ENCODE peak calls at places on chromosomes 6 and 20, in four cellular contexts. P, Z, A and D are unnamed samples. For H3K4me1 and H3K36me3, the result is how much of the 10 kb centered on the place peaks cover.

GRCh38 chr20:59589051-59589450 is 15.3 kb upstream of the PHACTR3 start:
- DNase-seq in P (no peak), Z (no peak), A (no peak), D (no peak)

GRCh38 chr6:152240983-152241766 is 396.0 kb downstream of the SYNE1 start:
- DNase-seq in P (no peak), Z (no peak), A (no peak), D (no peak)

GRCh38 chr20:35257175-35257909 is 20.6 kb downstream of the MMP24OS start:
- DNase-seq in P (no peak), Z (no peak), A (no peak), D (no peak)

GRCh38 chr6:20632696-20633095 is 98.4 kb downstream of the CDKAL1 start:
- DNase-seq in P (no peak), Z (no peak), A (no peak), D (no peak)

GRCh38 chr6:22296936-22297335 is at the start of gene PRL:
- DNase-seq in P (no peak), Z (no peak), A (no peak), D (no peak)

GRCh38 chr6:80165143-80165542 is 58.7 kb downstream of the BCKDHB start:
- DNase-seq in P (no peak), Z (peak), A (peak), D (no peak)

GRCh38 chr6:45681860-45682488 is 304.2 kb upstream of the SUPT3H start:
- DNase-seq in P (no peak), Z (peak), A (peak), D (peak)

GRCh38 chr6:166525567-166525966 is 60.9 kb downstream of the RAMACL start:
- DNase-seq in P (no peak), Z (no peak), A (no peak), D (no peak)

GRCh38 chr20:41046716-41047115 is 18.1 kb downstream of the TOP1 start:
- DNase-seq in P (no peak), Z (peak), A (no peak), D (no peak)

GRCh38 chr6:133705071-133705470 is 183.8 kb upstream of the TCF21 start:
- DNase-seq in P (no peak), Z (peak), A (no peak), D (no peak)

GRCh38 chr6:43171284-43172126 is 436 bp downstream of the SRF start:
- DNase-seq in P (peak), Z (no peak), A (no peak), D (no peak)

GRCh38 chr6:169319561-169319960 is 65.9 kb upstream of the THBS2 start:
- DNase-seq in P (no peak), Z (peak), A (no peak), D (no peak)

GRCh38 chr6:33424855-33425667 is 5.2 kb downstream of the SYNGAP1 start:
- DNase-seq in P (no peak), Z (no peak), A (no peak), D (no peak)

GRCh38 chr6:89186762-89187161 is 30.4 kb downstream of the GABRR1 start:
- DNase-seq in P (no peak), Z (no peak), A (no peak), D (no peak)

GRCh38 chr6:122790740-122791679 is 2.0 kb downstream of the SMPDL3A start:
- DNase-seq in P (no peak), Z (peak), A (peak), D (no peak)

GRCh38 chr20:44526129-44526528 is 4.3 kb upstream of the SERINC3 start:
- DNase-seq in P (no peak), Z (no peak), A (no peak), D (no peak)

GRCh38 chr6:44048277-44048676 is 79.0 kb downstream of the MRPL14 start:
- DNase-seq in P (no peak), Z (no peak), A (no peak), D (no peak)

GRCh38 chr6:54361734-54362133 is 53.5 kb downstream of the TINAG start:
- DNase-seq in P (no peak), Z (no peak), A (no peak), D (no peak)

GRCh38 chr6:136208783-136209182 is 41.3 kb downstream of the MTFR2 start:
- DNase-seq in P (no peak), Z (no peak), A (no peak), D (no peak)

GRCh38 chr6:35139924-35140524 is 1.1 kb downstream of the TCP11 start:
- DNase-seq in P (no peak), Z (peak), A (peak), D (peak)

GRCh38 chr20:57220187-57221165 is 46.0 kb downstream of the BMP7 start:
- DNase-seq in P (no peak), Z (no peak), A (no peak), D (no peak)

GRCh38 chr6:120608826-120609225 is 725.5 kb downstream of the TBC1D32 start:
- DNase-seq in P (no peak), Z (peak), A (no peak), D (no peak)

GRCh38 chr20:49515588-49515987 is 33.1 kb upstream of the KCNB1 start:
- DNase-seq in P (no peak), Z (no peak), A (no peak), D (no peak)

GRCh38 chr20:40279390-40279789 is 409.6 kb downstream of the MAFB start:
- DNase-seq in P (no peak), Z (peak), A (no peak), D (no peak)

GRCh38 chr6:33075568-33076405 is at the start of gene HLA-DPB1:
- DNase-seq in P (no peak), Z (peak), A (peak), D (peak)

GRCh38 chr6:145044606-145045275 is 690.6 kb downstream of the EPM2A start:
- DNase-seq in P (no peak), Z (peak), A (no peak), D (no peak)

GRCh38 chr6:31368461-31368860 is 11.5 kb upstream of the HLA-B start:
- DNase-seq in P (no peak), Z (no peak), A (no peak), D (no peak)

GRCh38 chr20:7976015-7976414 is 35.8 kb upstream of the HAO1 start:
- DNase-seq in P (no peak), Z (no peak), A (no peak), D (no peak)

GRCh38 chr6:11615214-11615602 is 77.7 kb downstream of the TMEM170B start:
- DNase-seq in P (no peak), Z (peak), A (no peak), D (no peak)
- H3K4me1 ChIP-seq in P (under half), Z (under half), A (under half), D (under half)

GRCh38 chr6:7406743-7407142 is 17.1 kb downstream of the RIOK1 start:
- DNase-seq in P (no peak), Z (no peak), A (no peak), D (no peak)
- H3K36me3 ChIP-seq in P (half or more), Z (under half), A (under half), D (half or more)

GRCh38 chr6:143394351-143394750 is 56.1 kb downstream of the ADAT2 start:
- DNase-seq in P (no peak), Z (no peak), A (no peak), D (no peak)
- H3K4me1 ChIP-seq in P (under half), Z (under half), A (under half), D (under half)

DNA sequence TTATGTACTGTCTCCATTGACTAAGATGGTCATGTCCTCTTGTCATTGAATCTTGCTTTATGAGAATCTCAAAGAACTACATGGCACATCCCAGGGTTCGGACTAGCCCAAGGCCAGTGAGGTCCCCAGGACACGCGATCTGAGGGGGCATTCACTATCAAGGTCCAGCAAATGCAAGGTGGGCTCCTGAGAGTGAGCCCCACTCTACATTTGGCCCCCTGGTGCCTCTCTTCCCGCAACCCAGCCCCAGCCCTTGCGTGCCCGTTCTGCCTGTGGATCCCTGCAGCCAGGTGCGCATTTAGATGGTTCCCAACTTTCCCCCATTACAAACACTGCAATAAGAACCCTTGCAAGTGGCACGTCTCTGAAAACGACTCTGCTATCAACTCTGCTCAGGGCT is 59.7 kb downstream of the NFATC2 start:
- DNase-seq in P (no peak), Z (no peak), A (no peak), D (no peak)
- H3K36me3 ChIP-seq in P (under half), Z (under half), A (under half), D (under half)

GRCh38 chr20:62937353-62938104 is 418 bp upstream of the GID8 start:
- DNase-seq in P (peak), Z (peak), A (peak), D (peak)
- H3K4me1 ChIP-seq in P (half or more), Z (under half), A (under half), D (under half)

DNA sequence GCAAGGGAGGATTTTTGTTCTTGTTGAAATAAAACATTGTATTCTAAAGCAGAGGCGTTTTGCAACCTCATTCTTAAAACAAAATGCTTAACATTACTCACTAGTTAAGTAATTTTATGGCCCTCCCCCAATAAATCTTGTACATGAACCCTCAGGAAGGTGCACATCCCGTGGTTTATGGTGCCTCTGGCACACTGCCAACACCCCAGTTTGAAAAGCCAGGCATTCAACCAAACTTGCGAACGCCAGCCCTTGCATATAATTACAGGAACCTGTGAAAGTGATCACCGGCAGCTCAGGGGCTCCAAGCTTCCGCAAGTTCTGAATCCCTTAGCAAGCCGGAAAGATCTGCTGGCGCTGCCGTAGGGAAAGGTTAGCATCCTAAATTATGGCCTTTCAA is 1109.0 kb upstream of the FLRT3 start:
- DNase-seq in P (no peak), Z (no peak), A (no peak), D (no peak)
- H3K36me3 ChIP-seq in P (under half), Z (under half), A (under half), D (under half)

DNA sequence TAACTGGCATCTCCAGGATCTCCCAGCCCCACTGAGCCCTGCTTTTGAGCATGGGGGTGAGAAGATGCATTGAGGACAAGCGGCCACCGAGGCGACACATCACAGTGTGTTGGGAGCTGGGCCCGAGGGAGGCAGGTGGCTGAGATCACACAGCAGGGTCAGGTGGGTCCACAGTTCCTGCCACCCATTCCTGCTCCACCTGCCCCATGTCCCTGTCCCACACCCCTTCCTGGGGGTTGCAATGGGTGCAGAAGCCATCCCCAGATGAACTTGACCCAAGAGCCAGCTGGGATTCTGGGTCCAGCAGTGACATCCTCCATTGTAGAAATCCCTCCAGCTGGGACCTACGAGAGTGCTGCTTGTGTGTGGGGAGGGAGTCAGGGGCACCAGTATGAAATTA is 1.0 kb downstream of the TGM2 start:
- DNase-seq in P (no peak), Z (no peak), A (no peak), D (no peak)
- H3K4me1 ChIP-seq in P (under half), Z (under half), A (under half), D (under half)

DNA sequence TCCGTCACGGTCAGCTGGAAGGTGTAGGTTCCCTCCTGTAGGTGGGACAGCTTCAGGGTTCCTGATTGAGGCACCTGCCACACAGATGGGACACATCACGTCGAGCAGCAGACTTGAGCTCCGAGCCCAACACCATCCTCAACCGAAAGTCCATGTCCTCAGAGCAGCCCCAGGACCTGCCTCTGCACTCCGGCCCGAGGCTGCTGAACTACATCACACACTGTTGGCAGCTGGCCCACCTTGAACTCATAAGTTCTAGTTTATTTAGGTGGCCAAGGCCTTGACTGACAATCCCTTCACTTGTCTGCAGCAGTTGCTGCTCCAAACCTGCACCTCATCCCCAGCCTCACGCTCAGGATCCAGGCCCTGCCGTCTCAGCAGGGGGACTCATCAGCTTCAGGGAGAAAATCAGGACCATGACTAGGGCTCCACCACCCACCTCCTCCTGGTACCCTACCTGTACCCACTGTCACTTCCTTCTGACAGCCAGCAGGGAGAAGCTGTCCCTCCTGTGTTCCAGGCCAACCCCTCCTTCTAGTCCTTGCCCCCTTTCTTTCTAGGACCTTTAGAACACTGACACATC is 21.0 kb downstream of the LRP11 start:
- DNase-seq in P (no peak), Z (no peak), A (no peak), D (no peak)
- H3K36me3 ChIP-seq in P (under half), Z (under half), A (under half), D (under half)